ENCODE peak calls at places on chromosomes 3 and 15, in six cellular contexts. L is amniotic stem cell, T is tibial nerve, B is AG04450, A is kidney tubule cell, Y is AG10803. G is an unnamed sample.

GRCh38 chr3:55402886-55403605 is 84.1 kb downstream of the WNT5A start:
- DNase-seq in T (no peak), A (peak; percentile 66), B (no peak), Y (no peak), L (no peak), G (no peak)

GRCh38 chr3:13494463-13495350 is 14.6 kb downstream of the HDAC11 start:
- DNase-seq in T (no peak), A (no peak), Y (peak; percentile 36), B (no peak), L (no peak), G (no peak)

GRCh38 chr3:45123030-45123429 is 23.1 kb downstream of the CDCP1 start:
- DNase-seq in A (peak; percentile 99), Y (peak; percentile 96), T (no peak), L (peak; percentile 51), B (peak; percentile 94), G (no peak)

GRCh38 chr3:15086263-15086662 is 12.7 kb downstream of the RBSN start:
- DNase-seq in T (no peak), Y (no peak), B (no peak), A (no peak), L (no peak), G (no peak)

GRCh38 chr3:102205647-102206046 is 229.2 kb upstream of the ZPLD1 start:
- DNase-seq in B (no peak), L (no peak), A (no peak), T (no peak), Y (no peak), G (no peak)

GRCh38 chr15:69035205-69035917 is 20.9 kb downstream of the NOX5 start:
- DNase-seq in T (no peak), L (no peak), B (no peak), A (peak; percentile 80), Y (no peak), G (no peak)

GRCh38 chr3:94643400-94643799 is 580.5 kb downstream of the NSUN3 start:
- DNase-seq in T (no peak), Y (no peak), A (peak; percentile 17), L (no peak), B (no peak), G (no peak)

GRCh38 chr3:131083190-131083863 is 56.6 kb downstream of the NEK11 start:
- DNase-seq in B (no peak), Y (peak; percentile 24), A (peak; percentile 22), L (no peak), T (no peak), G (no peak)

GRCh38 chr3:189118896-189119295 is 52.9 kb upstream of the TPRG1 start:
- DNase-seq in T (no peak), L (no peak), B (no peak), Y (no peak), A (no peak), G (no peak)

GRCh38 chr3:106004137-106004600 is 135.4 kb upstream of the CBLB start:
- DNase-seq in Y (peak; percentile 23), L (peak; percentile 17), B (peak; percentile 34), T (no peak), A (no peak), G (no peak)

GRCh38 chr3:61926913-61927312 is 365.5 kb downstream of the PTPRG start:
- DNase-seq in Y (peak; percentile 77), L (no peak), A (peak; percentile 43), T (no peak), B (peak; percentile 32), G (no peak)

GRCh38 chr15:24878153-24878552 is 76.6 kb upstream of the SNRPN start:
- DNase-seq in A (peak; percentile 23), L (no peak), B (no peak), Y (peak; percentile 27), T (no peak), G (no peak)

GRCh38 chr15:66429117-66429516 is 42.4 kb downstream of the MAP2K1 start:
- DNase-seq in Y (no peak), B (no peak), A (no peak), L (no peak), T (no peak), G (no peak)

GRCh38 chr3:55488398-55489055 is 1.4 kb upstream of the WNT5A start:
- DNase-seq in L (peak; percentile 74), T (no peak), Y (peak; percentile 91), B (peak; percentile 81), A (peak; percentile 70), G (no peak)

GRCh38 chr3:21328982-21329381 is 422.0 kb downstream of the ZNF385D start:
- DNase-seq in A (no peak), L (no peak), T (no peak), Y (no peak), B (no peak), G (no peak)

GRCh38 chr15:87645723-87646122 is 610.8 kb downstream of the NTRK3 start:
- DNase-seq in A (no peak), T (no peak), Y (no peak), L (no peak), B (no peak), G (no peak)

GRCh38 chr15:74727727-74728126 is 2.4 kb upstream of the CYP1A1 start:
- DNase-seq in A (no peak), T (no peak), L (no peak), Y (no peak), B (no peak), G (no peak)

GRCh38 chr15:57343018-57343417 is 33.3 kb upstream of the CGNL1 start:
- DNase-seq in L (no peak), B (no peak), T (no peak), A (no peak), Y (no peak), G (no peak)

GRCh38 chr15:95930659-95931375 is 399.7 kb upstream of the NR2F2 start:
- DNase-seq in Y (no peak), L (no peak), B (no peak), A (no peak), T (no peak), G (no peak)

GRCh38 chr3:163951397-163951987 is 1126.8 kb downstream of the SI start:
- DNase-seq in L (no peak), A (peak; percentile 2), Y (no peak), T (no peak), B (no peak), G (no peak)

GRCh38 chr3:187830181-187830580 is 84.9 kb upstream of the BCL6 start:
- DNase-seq in T (no peak), A (no peak), B (no peak), Y (no peak), L (no peak), G (no peak)

GRCh38 chr15:33377239-33377638 is 66.5 kb downstream of the RYR3 start:
- DNase-seq in B (no peak), L (no peak), A (no peak), Y (no peak), T (no peak), G (no peak)

GRCh38 chr15:48644827-48645557 is 517 bp downstream of the FBN1 start:
- DNase-seq in T (no peak), Y (no peak), A (peak; percentile 60), L (no peak), B (no peak), G (no peak)

GRCh38 chr3:160986060-160986459 is 119.1 kb downstream of the B3GALNT1 start:
- DNase-seq in T (no peak), Y (no peak), L (no peak), A (no peak), B (no peak), G (no peak)

GRCh38 chr15:23648920-23649515 is 1.4 kb upstream of the MAGEL2 start:
- DNase-seq in A (peak; percentile 5), B (no peak), T (no peak), Y (peak; percentile 4), L (no peak), G (no peak)

GRCh38 chr3:32304510-32304909 is 66.0 kb downstream of the CMTM8 start:
- DNase-seq in A (no peak), Y (no peak), B (no peak), L (no peak), T (no peak), G (no peak)